ENCODE peak calls at places on chromosomes 4 and X, in six cellular contexts. P, U, D, B, Y and I are unnamed samples.

GRCh38 chr4:156692016-156692415 is 279.6 kb downstream of the PDGFC start:
- DNase-seq in P (no peak), U (no peak), D (no peak), B (no peak), Y (no peak), I (no peak)

GRCh38 chr4:132614682-132615081 is 534.4 kb upstream of the PCDH10 start:
- DNase-seq in P (peak), U (peak), D (no peak), B (no peak), Y (no peak), I (no peak)

GRCh38 chr4:138650917-138651564 is 364.5 kb upstream of the NOCT start:
- DNase-seq in P (peak), U (peak), D (no peak), B (no peak), Y (no peak), I (no peak)

GRCh38 chr4:168540086-168540864 is 43.4 kb downstream of the PALLD start:
- DNase-seq in P (peak), U (peak), D (no peak), B (peak), Y (no peak), I (no peak)

GRCh38 chr4:1413687-1414479 is 7.6 kb upstream of the NKX1-1 start:
- DNase-seq in P (no peak), U (no peak), D (peak), B (no peak), Y (peak), I (no peak)

GRCh38 chr4:70958681-70959080 is 34.8 kb upstream of the DCK start:
- DNase-seq in P (peak), U (no peak), D (no peak), B (no peak), Y (no peak), I (no peak)

GRCh38 chr4:128802680-128803628 is 6.5 kb upstream of the JADE1 start:
- DNase-seq in P (no peak), U (no peak), D (peak), B (no peak), Y (peak), I (no peak)

GRCh38 chrX:46447384-46447783 is 97.8 kb downstream of the ZNF674 start:
- DNase-seq in P (peak), U (peak), D (no peak), B (no peak), Y (no peak), I (no peak)

GRCh38 chr4:153495480-153496206 is 29.5 kb downstream of the TMEM131L start:
- DNase-seq in P (no peak), U (no peak), D (no peak), B (no peak), Y (peak), I (no peak)

GRCh38 chr4:178894126-178894525 is 1451.9 kb upstream of the AGA start:
- DNase-seq in P (no peak), U (no peak), D (no peak), B (no peak), Y (no peak), I (no peak)

GRCh38 chrX:9737363-9737762 is 28.3 kb downstream of the GPR143 start:
- DNase-seq in P (no peak), U (peak), D (no peak), B (no peak), Y (no peak), I (no peak)

GRCh38 chrX:9494806-9495205 is 29.9 kb downstream of the TBL1X start:
- DNase-seq in P (peak), U (peak), D (no peak), B (peak), Y (no peak), I (no peak)

GRCh38 chr4:92060333-92060732 is 243.4 kb upstream of the GRID2 start:
- DNase-seq in P (no peak), U (no peak), D (peak), B (no peak), Y (no peak), I (no peak)

GRCh38 chr4:53619431-53619830 is 28.1 kb upstream of the LNX1 start:
- DNase-seq in P (no peak), U (no peak), D (no peak), B (no peak), Y (no peak), I (no peak)

GRCh38 chr4:21202959-21203358 is 502.7 kb downstream of the PACRGL start:
- DNase-seq in P (no peak), U (no peak), D (no peak), B (no peak), Y (no peak), I (no peak)

GRCh38 chrX:139932901-139933796 is at the start of gene ATP11C:
- DNase-seq in P (peak), U (peak), D (peak), B (peak), Y (peak), I (peak)

GRCh38 chr4:94577136-94577535 is 125.4 kb downstream of the PDLIM5 start:
- DNase-seq in P (peak), U (peak), D (peak), B (no peak), Y (no peak), I (peak)

GRCh38 chr4:113300384-113301011 is 251.0 kb downstream of the ANK2 start:
- DNase-seq in P (peak), U (peak), D (no peak), B (no peak), Y (no peak), I (no peak)

GRCh38 chrX:108131471-108131870 is 39.9 kb downstream of the ATG4A start:
- DNase-seq in P (peak), U (no peak), D (no peak), B (peak), Y (no peak), I (no peak)

GRCh38 chr4:88908003-88908402 is 149.0 kb downstream of the FAM13A start:
- DNase-seq in P (peak), U (peak), D (no peak), B (peak), Y (no peak), I (no peak)

GRCh38 chrX:43969504-43970501 is 3.4 kb downstream of the NDP start:
- DNase-seq in P (peak), U (peak), D (no peak), B (no peak), Y (no peak), I (peak)

GRCh38 chrX:11423362-11423818 is 130.2 kb downstream of the AMELX start:
- DNase-seq in P (peak), U (peak), D (no peak), B (no peak), Y (no peak), I (no peak)

GRCh38 chr4:181566490-181566889 is 676.7 kb upstream of the TENM3 start:
- DNase-seq in P (peak), U (peak), D (no peak), B (no peak), Y (no peak), I (no peak)

GRCh38 chr4:186725422-186726149 is 1.9 kb upstream of the FAT1 start:
- DNase-seq in P (peak), U (peak), D (peak), B (peak), Y (peak), I (peak)

GRCh38 chr4:6538111-6538510 is 36.9 kb upstream of the MAN2B2 start:
- DNase-seq in P (no peak), U (no peak), D (no peak), B (no peak), Y (no peak), I (no peak)

GRCh38 chr4:87551361-87551760 is 22.2 kb upstream of the SPARCL1 start:
- DNase-seq in P (no peak), U (no peak), D (no peak), B (no peak), Y (no peak), I (no peak)

GRCh38 chrX:122856205-122856604 is 327.9 kb upstream of the GRIA3 start:
- DNase-seq in P (no peak), U (no peak), D (no peak), B (no peak), Y (no peak), I (no peak)

GRCh38 chr4:96183630-96184029 is 343.7 kb downstream of the PDHA2 start:
- DNase-seq in P (no peak), U (no peak), D (no peak), B (no peak), Y (no peak), I (no peak)

GRCh38 chrX:67587946-67588624 is 44.3 kb downstream of the AR start:
- DNase-seq in P (no peak), U (no peak), D (no peak), B (no peak), Y (no peak), I (no peak)

GRCh38 chr4:79922011-79922410 is 151.0 kb downstream of the ANTXR2 start:
- DNase-seq in P (peak), U (no peak), D (no peak), B (no peak), Y (no peak), I (no peak)

DNA sequence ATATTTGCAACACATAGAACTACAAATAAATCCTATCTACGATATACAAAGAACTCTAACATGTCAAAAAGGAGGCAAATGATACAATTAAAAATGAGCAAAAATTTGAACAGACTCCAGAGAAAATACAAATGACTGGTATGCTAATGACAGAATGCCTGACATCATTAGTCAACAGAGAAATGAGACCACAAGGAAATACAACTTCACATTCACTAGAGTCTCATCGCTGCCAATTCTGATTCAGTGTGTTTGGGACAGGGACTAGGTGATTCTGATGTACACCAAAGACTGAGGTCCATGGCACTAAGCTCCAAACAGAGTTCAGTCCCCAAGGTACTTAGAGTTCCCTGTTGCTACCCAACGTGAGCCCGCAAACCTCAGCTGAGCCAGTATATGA is 23.4 kb downstream of the SLC2A9 start:
- DNase-seq in P (no peak), U (no peak), D (no peak), B (no peak), Y (no peak), I (no peak)
- H2AFZ ChIP-seq in P (no peak), U (no peak), D (no peak), B (no peak), Y (no peak), I (no peak)

GRCh38 chrX:71941771-71942170 is 31.1 kb downstream of the NHSL2 start:
- DNase-seq in P (peak), U (peak), D (no peak), B (no peak), Y (no peak), I (no peak)
- H3K4me2 ChIP-seq in P (peak), U (no peak), D (no peak), B (peak), Y (no peak), I (no peak)

DNA sequence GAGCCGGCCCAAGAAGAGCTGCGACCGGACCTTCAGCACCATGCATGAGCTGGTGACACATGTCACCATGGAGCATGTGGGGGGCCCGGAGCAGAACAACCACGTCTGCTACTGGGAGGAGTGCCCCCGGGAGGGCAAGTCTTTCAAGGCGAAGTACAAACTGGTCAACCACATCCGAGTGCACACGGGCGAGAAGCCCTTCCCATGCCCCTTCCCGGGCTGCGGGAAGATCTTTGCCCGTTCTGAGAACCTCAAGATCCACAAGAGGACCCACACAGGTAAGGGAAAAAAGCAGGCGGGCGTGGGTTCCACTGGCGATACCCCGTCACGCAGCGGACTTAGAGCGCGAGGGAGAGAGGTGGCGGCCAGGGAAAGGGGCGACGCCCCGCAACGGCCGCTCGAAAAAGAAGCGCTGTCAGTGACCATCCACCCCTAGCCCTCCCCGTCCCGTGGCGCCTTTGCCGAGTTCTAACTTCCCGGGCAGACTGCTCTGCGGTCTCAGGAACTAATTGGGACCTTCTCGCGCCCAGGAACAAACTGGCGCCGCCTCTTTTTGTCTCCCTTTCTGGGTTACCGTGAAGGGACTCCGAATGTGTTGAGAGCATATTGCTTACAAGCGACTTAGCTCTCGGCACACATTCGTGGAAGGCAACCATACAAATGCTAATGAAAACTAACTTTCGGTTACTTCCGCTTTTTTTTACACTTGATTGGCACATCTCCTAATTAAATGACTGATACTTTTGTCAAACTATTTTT is 1.7 kb downstream of the ZIC3 start:
- DNase-seq in P (no peak), U (no peak), D (peak), B (no peak), Y (no peak), I (no peak)
- H4K91ac ChIP-seq in P (no peak), U (no peak), D (no peak), B (no peak), Y (peak), I (no peak)

GRCh38 chr4:85787133-85787532 is 312.2 kb downstream of the ARHGAP24 start:
- DNase-seq in P (peak), U (peak), D (no peak), B (no peak), Y (no peak), I (no peak)
- H2AFZ ChIP-seq in P (peak), U (no peak), D (no peak), B (no peak), Y (no peak), I (no peak)

DNA sequence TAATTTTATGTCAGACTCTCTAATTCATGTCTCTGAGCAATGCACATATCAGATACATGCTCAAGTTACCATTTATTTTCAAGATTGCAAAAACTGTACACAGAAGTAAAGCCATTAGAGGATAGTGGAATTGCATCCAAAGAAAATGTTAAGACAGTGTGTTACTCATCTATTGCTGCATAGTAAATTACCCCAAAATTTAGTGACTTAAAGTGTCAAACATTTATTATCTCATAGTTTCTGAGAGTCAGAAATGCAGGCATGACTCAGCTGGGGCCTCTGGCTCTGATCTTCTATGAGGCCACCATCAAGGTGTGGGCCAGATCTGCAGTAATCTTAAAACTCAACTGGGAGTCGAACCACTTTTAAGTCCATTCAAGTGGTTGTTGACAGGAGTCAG is 275.2 kb downstream of the QDPR start:
- DNase-seq in P (peak), U (peak), D (no peak), B (peak), Y (no peak), I (no peak)
- H3K4me2 ChIP-seq in P (peak), U (no peak), D (no peak), B (no peak), Y (no peak), I (no peak)